ENCODE peak calls at places on chromosomes 13 and 19, in five cellular contexts. One of them, this sample, is unnamed.
A peak's percentile ranks its signal among the peaks of the same experiment; 100 is the strongest.

GRCh38 chr19:6424190-6424938 is at the start of gene KHSRP:
- DNase-seq in Peyer's patch: no peak
- DNase-seq in body of pancreas: no peak
- DNase-seq in adrenal gland: peak; percentile 33
- DNase-seq in heart left ventricle: peak; percentile 50
- DNase-seq in this sample: no peak

GRCh38 chr19:47663911-47664771 is 49.1 kb upstream of the EHD2 start:
- DNase-seq in Peyer's patch: peak; percentile 82
- DNase-seq in body of pancreas: peak; percentile 54
- DNase-seq in adrenal gland: peak; percentile 92
- DNase-seq in heart left ventricle: peak; percentile 82
- DNase-seq in this sample: peak; percentile 93

GRCh38 chr19:43414554-43414953 is at the start of gene TEX101:
- DNase-seq in Peyer's patch: no peak
- DNase-seq in body of pancreas: no peak
- DNase-seq in adrenal gland: no peak
- DNase-seq in heart left ventricle: no peak
- DNase-seq in this sample: no peak

GRCh38 chr19:6100284-6100915 is 9.9 kb downstream of the RFX2 start:
- DNase-seq in Peyer's patch: no peak
- DNase-seq in body of pancreas: no peak
- DNase-seq in adrenal gland: peak; percentile 33
- DNase-seq in heart left ventricle: peak; percentile 35
- DNase-seq in this sample: no peak

GRCh38 chr13:95209109-95209508 is 92.1 kb downstream of the ABCC4 start:
- DNase-seq in Peyer's patch: no peak
- DNase-seq in body of pancreas: no peak
- DNase-seq in adrenal gland: no peak
- DNase-seq in heart left ventricle: no peak
- DNase-seq in this sample: no peak

GRCh38 chr13:77386880-77387606 is 60.1 kb upstream of the MYCBP2 start:
- DNase-seq in Peyer's patch: no peak
- DNase-seq in body of pancreas: no peak
- DNase-seq in adrenal gland: no peak
- DNase-seq in heart left ventricle: no peak
- DNase-seq in this sample: peak; percentile 68

GRCh38 chr19:55620410-55620809 is 4.0 kb downstream of the ZNF784 start:
- DNase-seq in Peyer's patch: no peak
- DNase-seq in body of pancreas: no peak
- DNase-seq in adrenal gland: no peak
- DNase-seq in heart left ventricle: no peak
- DNase-seq in this sample: no peak

GRCh38 chr19:44856438-44857083 is 10.5 kb downstream of the NECTIN2 start:
- DNase-seq in Peyer's patch: no peak
- DNase-seq in body of pancreas: peak; percentile 70
- DNase-seq in adrenal gland: no peak
- DNase-seq in heart left ventricle: no peak
- DNase-seq in this sample: no peak

GRCh38 chr19:10152100-10152499 is 32.4 kb upstream of the EIF3G start:
- DNase-seq in Peyer's patch: no peak
- DNase-seq in body of pancreas: no peak
- DNase-seq in adrenal gland: no peak
- DNase-seq in heart left ventricle: no peak
- DNase-seq in this sample: no peak

GRCh38 chr19:10766681-10767201 is 48.9 kb downstream of the DNM2 start:
- DNase-seq in Peyer's patch: no peak
- DNase-seq in body of pancreas: peak; percentile 81
- DNase-seq in adrenal gland: peak; percentile 86
- DNase-seq in heart left ventricle: peak; percentile 64
- DNase-seq in this sample: no peak

GRCh38 chr13:21395953-21396352 is 63.1 kb downstream of the ZDHHC20 start:
- DNase-seq in Peyer's patch: no peak
- DNase-seq in body of pancreas: no peak
- DNase-seq in adrenal gland: no peak
- DNase-seq in heart left ventricle: no peak
- DNase-seq in this sample: no peak

GRCh38 chr13:81171065-81171647 is 830.2 kb upstream of the SPRY2 start:
- DNase-seq in Peyer's patch: no peak
- DNase-seq in body of pancreas: no peak
- DNase-seq in adrenal gland: no peak
- DNase-seq in heart left ventricle: no peak
- DNase-seq in this sample: no peak

GRCh38 chr13:90633849-90634248 is 713.6 kb upstream of the MIR17HG start:
- DNase-seq in Peyer's patch: no peak
- DNase-seq in body of pancreas: peak; percentile 70
- DNase-seq in adrenal gland: no peak
- DNase-seq in heart left ventricle: no peak
- DNase-seq in this sample: no peak

GRCh38 chr13:99892189-99892588 is 79.4 kb downstream of the ZIC5 start:
- DNase-seq in Peyer's patch: no peak
- DNase-seq in body of pancreas: no peak
- DNase-seq in adrenal gland: no peak
- DNase-seq in heart left ventricle: no peak
- DNase-seq in this sample: no peak

GRCh38 chr19:58021541-58022282 is 12.1 kb upstream of the ZSCAN1 start:
- DNase-seq in Peyer's patch: peak; percentile 71
- DNase-seq in body of pancreas: peak; percentile 57
- DNase-seq in adrenal gland: peak; percentile 60
- DNase-seq in heart left ventricle: peak; percentile 58
- DNase-seq in this sample: no peak

GRCh38 chr13:23902975-23903905 is 5.9 kb upstream of the C1QTNF9B start:
- DNase-seq in Peyer's patch: no peak
- DNase-seq in body of pancreas: no peak
- DNase-seq in adrenal gland: no peak
- DNase-seq in heart left ventricle: no peak
- DNase-seq in this sample: no peak

GRCh38 chr19:4371209-4371897 is 28.0 kb downstream of the MPND start:
- DNase-seq in Peyer's patch: no peak
- DNase-seq in body of pancreas: no peak
- DNase-seq in adrenal gland: peak; percentile 81
- DNase-seq in heart left ventricle: peak; percentile 47
- DNase-seq in this sample: peak; percentile 78

GRCh38 chr19:4370418-4371041 is 27.2 kb downstream of the MPND start:
- DNase-seq in Peyer's patch: no peak
- DNase-seq in body of pancreas: no peak
- DNase-seq in adrenal gland: peak; percentile 41
- DNase-seq in heart left ventricle: no peak
- DNase-seq in this sample: no peak

GRCh38 chr19:4369109-4369887 is 25.9 kb downstream of the MPND start:
- DNase-seq in Peyer's patch: peak; percentile 91
- DNase-seq in body of pancreas: no peak
- DNase-seq in adrenal gland: peak; percentile 56
- DNase-seq in heart left ventricle: peak; percentile 55
- DNase-seq in this sample: peak; percentile 39

GRCh38 chr19:4368128-4368820 is 24.9 kb downstream of the MPND start:
- DNase-seq in Peyer's patch: no peak
- DNase-seq in body of pancreas: no peak
- DNase-seq in adrenal gland: peak; percentile 63
- DNase-seq in heart left ventricle: peak; percentile 36
- DNase-seq in this sample: no peak

GRCh38 chr19:4369888-4370260 is 26.5 kb downstream of the MPND start:
- DNase-seq in Peyer's patch: peak; percentile 90
- DNase-seq in body of pancreas: peak; percentile 55
- DNase-seq in adrenal gland: peak; percentile 62
- DNase-seq in heart left ventricle: peak; percentile 65
- DNase-seq in this sample: no peak
- H3K4me3 ChIP-seq in Peyer's patch: peak overlapping the region; percentile 6
- H3K4me3 ChIP-seq in body of pancreas: no peak overlapping the region
- H3K4me3 ChIP-seq in adrenal gland: no peak overlapping the region
- H3K4me3 ChIP-seq in heart left ventricle: peak overlapping the region; percentile 39
- H3K4me3 ChIP-seq in this sample: peak overlapping the region; percentile 27

GRCh38 chr19:35994868-35995654 is at the start of gene SDHAF1:
- DNase-seq in Peyer's patch: peak; percentile 98
- DNase-seq in body of pancreas: peak; percentile 97
- DNase-seq in adrenal gland: peak; percentile 97
- DNase-seq in heart left ventricle: peak; percentile 98
- DNase-seq in this sample: peak; percentile 96
- TF ChIP-seq POLR2A in Peyer's patch: peak; percentile 84
- TF ChIP-seq POLR2A in body of pancreas: peak; percentile 76
- TF ChIP-seq POLR2A in adrenal gland: peak; percentile 57
- TF ChIP-seq POLR2A in heart left ventricle: peak; percentile 91
- TF ChIP-seq POLR2A in this sample: peak; percentile 76

GRCh38 chr13:70253834-70254233 is 145.6 kb upstream of the KLHL1 start:
- DNase-seq in Peyer's patch: no peak
- DNase-seq in body of pancreas: no peak
- DNase-seq in adrenal gland: no peak
- DNase-seq in heart left ventricle: no peak
- DNase-seq in this sample: no peak

GRCh38 chr13:70253411-70253810 is 145.2 kb upstream of the KLHL1 start:
- DNase-seq in Peyer's patch: no peak
- DNase-seq in body of pancreas: no peak
- DNase-seq in adrenal gland: no peak
- DNase-seq in heart left ventricle: no peak
- DNase-seq in this sample: no peak

GRCh38 chr13:70255406-70255991 is 147.2 kb upstream of the KLHL1 start:
- DNase-seq in Peyer's patch: no peak
- DNase-seq in body of pancreas: no peak
- DNase-seq in adrenal gland: no peak
- DNase-seq in heart left ventricle: no peak
- DNase-seq in this sample: no peak
- H3K4me3 ChIP-seq in Peyer's patch: no peak overlapping the region
- H3K4me3 ChIP-seq in body of pancreas: no peak overlapping the region
- H3K4me3 ChIP-seq in adrenal gland: no peak overlapping the region
- H3K4me3 ChIP-seq in heart left ventricle: no peak overlapping the region
- H3K4me3 ChIP-seq in this sample: no peak overlapping the region

GRCh38 chr19:18975011-18975410 is 34.0 kb upstream of the HOMER3 start:
- DNase-seq in Peyer's patch: no peak
- DNase-seq in body of pancreas: no peak
- DNase-seq in adrenal gland: no peak
- DNase-seq in heart left ventricle: no peak
- DNase-seq in this sample: no peak

GRCh38 chr19:18975864-18976263 is 34.8 kb upstream of the HOMER3 start:
- DNase-seq in Peyer's patch: no peak
- DNase-seq in body of pancreas: no peak
- DNase-seq in adrenal gland: no peak
- DNase-seq in heart left ventricle: no peak
- DNase-seq in this sample: no peak

GRCh38 chr19:18982669-18983068 is 41.7 kb upstream of the HOMER3 start:
- DNase-seq in Peyer's patch: no peak
- DNase-seq in body of pancreas: no peak
- DNase-seq in adrenal gland: no peak
- DNase-seq in heart left ventricle: no peak
- DNase-seq in this sample: no peak

GRCh38 chr19:18980432-18981020 is 39.5 kb upstream of the HOMER3 start:
- DNase-seq in Peyer's patch: no peak
- DNase-seq in body of pancreas: no peak
- DNase-seq in adrenal gland: no peak
- DNase-seq in heart left ventricle: no peak
- DNase-seq in this sample: no peak

GRCh38 chr19:18978616-18979015 is 37.6 kb upstream of the HOMER3 start:
- DNase-seq in Peyer's patch: no peak
- DNase-seq in body of pancreas: no peak
- DNase-seq in adrenal gland: no peak
- DNase-seq in heart left ventricle: no peak
- DNase-seq in this sample: no peak
- TF ChIP-seq POLR2A in Peyer's patch: no peak
- TF ChIP-seq POLR2A in body of pancreas: no peak
- TF ChIP-seq POLR2A in adrenal gland: no peak
- TF ChIP-seq POLR2A in heart left ventricle: no peak
- TF ChIP-seq POLR2A in this sample: no peak

DNA sequence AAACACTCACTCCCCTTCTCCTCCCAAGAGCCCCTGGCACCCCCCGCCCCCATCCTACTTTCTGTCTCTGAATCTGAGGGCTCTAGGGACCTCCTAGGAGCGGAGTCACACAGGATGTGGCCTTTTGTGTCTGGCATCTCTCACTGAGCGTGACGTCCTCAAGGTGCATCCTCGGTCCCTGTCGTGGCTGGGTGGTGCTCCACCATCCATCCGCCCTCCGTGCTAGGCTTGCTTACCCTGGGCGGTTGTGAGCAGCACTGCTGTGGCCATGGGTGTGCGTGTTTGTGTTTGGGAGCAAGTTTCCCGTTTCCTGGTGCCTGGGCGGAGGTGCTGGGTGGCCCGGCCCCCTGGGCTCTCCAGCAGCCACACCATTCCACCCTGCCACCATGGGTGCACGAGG is 12.2 kb downstream of the PLEKHJ1 start:
- DNase-seq in Peyer's patch: peak; percentile 89
- DNase-seq in body of pancreas: no peak
- DNase-seq in adrenal gland: no peak
- DNase-seq in heart left ventricle: no peak
- DNase-seq in this sample: no peak
- H3K4me3 ChIP-seq in Peyer's patch: no peak overlapping the region
- H3K4me3 ChIP-seq in body of pancreas: no peak overlapping the region
- H3K4me3 ChIP-seq in adrenal gland: no peak overlapping the region
- H3K4me3 ChIP-seq in heart left ventricle: no peak overlapping the region
- H3K4me3 ChIP-seq in this sample: no peak overlapping the region

GRCh38 chr19:40688294-40688693 is 2.2 kb downstream of the NUMBL start:
- DNase-seq in Peyer's patch: no peak
- DNase-seq in body of pancreas: no peak
- DNase-seq in adrenal gland: no peak
- DNase-seq in heart left ventricle: no peak
- DNase-seq in this sample: no peak

GRCh38 chr19:40690050-40690698 is at the start of gene NUMBL:
- DNase-seq in Peyer's patch: no peak
- DNase-seq in body of pancreas: no peak
- DNase-seq in adrenal gland: no peak
- DNase-seq in heart left ventricle: no peak
- DNase-seq in this sample: no peak

GRCh38 chr19:40690699-40691420 is 409 bp upstream of the NUMBL start:
- DNase-seq in Peyer's patch: peak; percentile 97
- DNase-seq in body of pancreas: peak; percentile 97
- DNase-seq in adrenal gland: peak; percentile 96
- DNase-seq in heart left ventricle: peak; percentile 96
- DNase-seq in this sample: peak; percentile 94

GRCh38 chr19:40688987-40689338 is 1.5 kb downstream of the NUMBL start:
- DNase-seq in Peyer's patch: no peak
- DNase-seq in body of pancreas: no peak
- DNase-seq in adrenal gland: no peak
- DNase-seq in heart left ventricle: no peak
- DNase-seq in this sample: no peak

DNA sequence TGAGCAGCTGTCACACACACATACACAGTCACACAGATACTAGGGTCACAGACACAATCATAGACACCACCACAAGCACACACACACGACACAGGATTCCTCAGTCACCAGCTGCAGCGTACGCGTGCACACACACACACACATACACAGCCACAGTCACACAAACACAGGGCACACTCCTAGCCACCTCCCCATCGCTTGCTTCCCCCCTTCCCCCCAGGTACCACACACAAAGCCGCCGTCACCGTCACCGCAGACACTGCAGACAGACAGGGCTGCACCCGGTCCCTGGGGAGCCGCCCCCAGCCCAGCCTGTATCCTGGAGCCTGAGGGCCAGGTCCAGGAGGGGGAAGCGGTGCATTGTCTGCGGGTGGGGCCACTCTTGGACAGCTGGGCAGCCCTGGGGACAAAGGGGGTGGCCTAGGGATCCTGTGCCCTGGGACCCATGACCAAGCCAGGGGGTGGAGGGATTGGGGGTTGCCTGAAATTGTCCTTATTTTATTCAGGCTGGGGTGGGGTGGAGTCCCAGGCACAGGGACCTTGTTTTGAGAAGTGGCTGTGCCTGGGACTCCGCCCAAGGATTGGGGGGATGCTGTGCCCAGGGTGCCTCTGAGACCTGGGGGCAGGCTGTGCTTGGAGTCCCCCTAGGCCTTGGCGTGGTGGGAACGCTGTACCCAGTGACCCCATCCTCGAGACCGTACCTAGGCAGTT is 957 bp downstream of the NUMBL start:
- DNase-seq in Peyer's patch: peak; percentile 64
- DNase-seq in body of pancreas: no peak
- DNase-seq in adrenal gland: no peak
- DNase-seq in heart left ventricle: peak; percentile 56
- DNase-seq in this sample: no peak
- TF ChIP-seq POLR2A in Peyer's patch: no peak
- TF ChIP-seq POLR2A in body of pancreas: no peak
- TF ChIP-seq POLR2A in adrenal gland: no peak
- TF ChIP-seq POLR2A in heart left ventricle: no peak
- TF ChIP-seq POLR2A in this sample: no peak